ENCODE peak calls at places on chromosome 10, in five cellular contexts. Y is IMR-90, J is neuronal stem cell, U is mesenchymal stem cell, Q is trophoblast cell. M is an unnamed sample.
A peak's percentile ranks its signal among the peaks of the same experiment; 100 is the strongest.

GRCh38 chr10:79292789-79293746 is 54.2 kb upstream of the PPIF start:
- DNase-seq in U (no peak), Y (no peak), Q (no peak), J (no peak), M (peak; percentile 61)

GRCh38 chr10:132461103-132461682 is 64.2 kb downstream of the PWWP2B start:
- DNase-seq in U (no peak), J (no peak), Q (no peak), Y (no peak), M (no peak)

GRCh38 chr10:99374972-99375371 is 45.8 kb downstream of the CNNM1 start:
- DNase-seq in U (no peak), J (no peak), Q (no peak), Y (no peak), M (no peak)

GRCh38 chr10:110209926-110210662 is 2.7 kb downstream of the MXI1 start:
- DNase-seq in J (no peak), U (peak; percentile 71), Y (peak; percentile 29), Q (peak; percentile 44), M (peak; percentile 47)

GRCh38 chr10:132252412-132252811 is 55.3 kb downstream of the STK32C start:
- DNase-seq in Q (no peak), Y (no peak), U (no peak), J (no peak), M (no peak)

GRCh38 chr10:12357525-12358151 is 8.3 kb downstream of the CAMK1D start:
- DNase-seq in Q (no peak), U (no peak), Y (no peak), J (no peak), M (no peak)

GRCh38 chr10:26621889-26622681 is 75.4 kb upstream of the PDSS1 start:
- DNase-seq in Y (peak; percentile 0), U (no peak), J (peak; percentile 6), Q (peak; percentile 13), M (peak; percentile 59)

GRCh38 chr10:97686301-97686961 is 610 bp downstream of the AVPI1 start:
- DNase-seq in Q (no peak), Y (no peak), J (no peak), U (no peak), M (no peak)

GRCh38 chr10:59708816-59709471 is 706 bp downstream of the SLC16A9 start:
- DNase-seq in Q (peak; percentile 1), Y (no peak), J (peak; percentile 21), U (peak; percentile 6), M (peak; percentile 53)

GRCh38 chr10:58943234-58943633 is 233.2 kb upstream of the PHYHIPL start:
- DNase-seq in J (no peak), Y (no peak), Q (no peak), U (no peak), M (no peak)

GRCh38 chr10:110609592-110609991 is 34.5 kb upstream of the RBM20 start:
- DNase-seq in J (no peak), Y (no peak), Q (no peak), U (no peak), M (no peak)

GRCh38 chr10:132904169-132904813 is 38.1 kb downstream of the CFAP46 start:
- DNase-seq in J (peak; percentile 11), Y (peak; percentile 24), Q (peak; percentile 4), U (peak; percentile 10), M (peak; percentile 64)

GRCh38 chr10:47295411-47295810 is 4.6 kb upstream of the GDF10 start:
- DNase-seq in Y (no peak), Q (no peak), U (no peak), J (no peak), M (no peak)

GRCh38 chr10:3065622-3066021 is 1.7 kb upstream of the PFKP start:
- DNase-seq in U (no peak), J (no peak), Q (no peak), Y (no peak), M (no peak)

GRCh38 chr10:3066317-3066931 is 924 bp upstream of the PFKP start:
- DNase-seq in J (no peak), Q (no peak), U (no peak), Y (no peak), M (no peak)

GRCh38 chr10:3067859-3068179 is 471 bp downstream of the PFKP start:
- DNase-seq in Y (no peak), U (peak; percentile 31), Q (no peak), J (no peak), M (no peak)

GRCh38 chr10:3068201-3068967 is 1.0 kb downstream of the PFKP start:
- DNase-seq in Q (peak; percentile 54), U (peak; percentile 80), J (no peak), Y (peak; percentile 54), M (no peak)

GRCh38 chr10:3067045-3067858 is at the start of gene PFKP:
- DNase-seq in U (peak; percentile 24), Q (no peak), Y (no peak), J (no peak), M (peak; percentile 61)
- H3K9ac ChIP-seq in U (peak within 1 kb of the TSS; percentile 84), Q (peak within 1 kb of the TSS; percentile 93), Y (peak within 1 kb of the TSS; percentile 95), J (peak within 1 kb of the TSS; percentile 90), M (peak within 1 kb of the TSS; percentile 60)

DNA sequence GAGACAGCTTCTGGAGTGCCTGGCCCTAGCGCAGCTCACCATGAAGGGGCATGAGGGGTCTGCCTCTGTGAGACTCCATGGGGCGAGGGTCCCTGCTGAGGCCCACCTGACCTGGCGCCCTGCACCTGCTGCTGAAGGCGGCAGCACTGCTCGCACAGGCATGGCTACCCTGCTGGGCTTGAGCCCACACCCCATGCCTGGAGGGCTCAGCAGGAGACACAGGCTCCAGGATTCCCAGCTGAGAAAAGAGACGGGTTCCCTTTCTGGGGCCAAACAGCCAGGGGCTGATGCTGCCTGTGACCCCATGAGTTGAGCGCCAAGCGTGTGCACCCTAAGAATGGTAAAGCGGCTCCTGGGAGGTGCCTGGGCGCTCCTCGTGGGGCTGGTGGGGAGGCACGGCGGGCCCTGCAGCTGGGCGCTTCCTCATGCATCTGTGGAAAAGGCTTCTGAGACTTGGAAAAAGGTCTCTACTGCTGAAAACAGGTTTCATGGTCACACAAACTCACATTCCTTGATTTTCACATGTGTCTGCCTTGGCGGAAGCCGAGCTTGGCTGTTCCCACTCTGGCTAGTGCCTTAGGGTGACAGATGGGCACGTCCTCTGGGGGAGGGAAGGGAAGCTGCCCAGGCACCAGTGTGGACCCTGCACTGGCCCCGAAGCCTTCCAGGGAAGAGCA is 233.5 kb downstream of the ZMYND11 start:
- DNase-seq in U (no peak), J (no peak), Q (no peak), Y (no peak), M (no peak)
- H2BK5ac ChIP-seq in U (no peak overlapping the region), J (no peak overlapping the region), Q (peak overlapping the region; percentile 67), Y (no peak overlapping the region), M (no peak overlapping the region)

GRCh38 chr10:34314457-34314856 is 500.6 kb downstream of the PARD3 start:
- DNase-seq in Q (peak; percentile 29), J (no peak), U (no peak), Y (no peak), M (no peak)

GRCh38 chr10:34323197-34323596 is 491.9 kb downstream of the PARD3 start:
- DNase-seq in Y (peak; percentile 50), J (no peak), Q (no peak), U (peak; percentile 7), M (no peak)

GRCh38 chr10:34316154-34316553 is 498.9 kb downstream of the PARD3 start:
- DNase-seq in J (no peak), U (no peak), Q (no peak), Y (no peak), M (no peak)

GRCh38 chr10:34320265-34320664 is 494.8 kb downstream of the PARD3 start:
- DNase-seq in U (peak; percentile 18), Y (no peak), Q (no peak), J (no peak), M (no peak)

GRCh38 chr10:34319197-34319846 is 495.8 kb downstream of the PARD3 start:
- DNase-seq in Q (peak; percentile 82), J (no peak), U (peak; percentile 95), Y (peak; percentile 97), M (no peak)
- H3K4me2 ChIP-seq in Q (no peak overlapping the region), J (no peak overlapping the region), U (no peak overlapping the region), Y (peak overlapping the region; percentile 16), M (no peak overlapping the region)

GRCh38 chr10:104081998-104082397 is 3.7 kb downstream of the COL17A1 start:
- DNase-seq in U (no peak), J (no peak), Q (peak; percentile 92), Y (no peak), M (no peak)

GRCh38 chr10:104085801-104086400 is at the start of gene COL17A1:
- DNase-seq in U (no peak), Q (no peak), Y (no peak), J (no peak), M (no peak)

GRCh38 chr10:104088239-104088638 is 2.6 kb upstream of the COL17A1 start:
- DNase-seq in Q (no peak), U (no peak), Y (no peak), J (no peak), M (no peak)

GRCh38 chr10:104080762-104081161 is 4.9 kb downstream of the COL17A1 start:
- DNase-seq in Y (peak; percentile 26), J (peak; percentile 47), Q (no peak), U (peak; percentile 12), M (no peak)

DNA sequence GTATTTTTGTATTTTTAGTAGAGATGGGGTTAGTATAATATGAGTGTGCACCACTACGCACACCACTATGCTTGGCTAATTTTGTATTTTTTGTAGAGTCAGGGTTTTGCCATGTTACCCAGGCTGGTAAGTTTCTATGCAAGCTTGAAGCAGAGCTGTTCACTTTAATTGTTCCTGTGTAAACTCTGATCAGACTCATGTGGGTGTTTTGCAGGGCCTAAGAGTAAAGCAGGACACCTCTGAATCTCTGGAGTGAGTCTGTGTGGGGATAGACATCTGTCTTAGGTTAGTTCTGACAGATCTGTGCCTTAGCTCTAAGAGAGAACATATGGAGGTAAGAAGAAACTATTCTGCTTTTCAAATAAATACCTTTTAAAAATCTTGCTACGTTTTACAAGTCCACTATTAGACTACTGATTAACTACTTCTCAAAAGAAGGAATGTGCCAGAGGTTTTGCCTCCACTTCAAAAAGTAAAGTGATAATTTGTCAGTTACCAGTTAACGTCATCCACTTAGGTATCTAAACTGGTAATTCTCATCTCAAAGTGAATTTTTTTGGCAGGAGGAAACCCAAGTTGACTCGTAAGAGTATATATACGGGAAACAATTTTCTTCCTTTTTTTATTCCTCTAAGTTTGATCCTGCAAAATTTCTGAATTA is 1.1 kb downstream of the COL17A1 start:
- DNase-seq in Y (no peak), Q (no peak), U (no peak), J (no peak), M (no peak)
- H3K9ac ChIP-seq in Y (no peak overlapping the region), Q (no peak overlapping the region), U (no peak overlapping the region), J (no peak overlapping the region), M (no peak overlapping the region)

DNA sequence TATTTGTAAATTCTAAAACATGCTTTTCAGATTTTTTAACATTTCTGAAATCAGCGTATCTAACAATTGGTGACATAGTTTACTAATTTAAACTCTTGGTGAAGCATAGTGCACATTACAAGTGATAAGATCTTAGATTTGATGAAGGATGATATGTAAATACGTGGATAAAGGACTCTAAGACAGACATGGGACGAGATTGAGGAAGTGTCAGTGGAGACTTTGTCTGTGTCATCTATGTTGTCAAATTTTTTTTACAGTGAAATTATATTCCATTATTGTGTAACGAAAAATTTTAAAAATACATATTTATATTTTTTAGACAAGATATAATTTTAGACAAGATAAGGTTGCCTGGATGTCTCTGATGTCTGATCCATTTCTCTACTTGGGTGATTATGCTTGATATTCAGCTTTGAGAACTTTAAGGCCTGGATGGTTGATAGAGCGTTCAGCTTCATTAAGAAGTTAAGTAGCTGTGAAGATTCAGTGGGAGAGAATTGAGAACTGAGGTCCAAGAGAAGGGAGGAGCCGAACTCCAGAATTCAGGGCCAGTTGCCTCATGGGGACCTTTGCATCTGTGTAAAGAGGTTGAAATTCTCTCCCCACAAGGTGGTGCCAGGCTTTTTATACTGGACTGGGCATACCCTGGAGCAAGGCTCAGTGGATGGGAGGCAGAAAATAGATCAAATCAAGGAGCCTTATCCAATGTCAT is 62.7 kb downstream of the KAT6B start:
- DNase-seq in J (no peak), Q (no peak), Y (no peak), U (no peak), M (no peak)
- H2BK5ac ChIP-seq in J (no peak overlapping the region), Q (no peak overlapping the region), Y (no peak overlapping the region), U (no peak overlapping the region), M (no peak overlapping the region)

GRCh38 chr10:7406712-7407333 is 4.0 kb downstream of the SFMBT2 start:
- DNase-seq in J (no peak), U (peak; percentile 33), Q (no peak), Y (no peak), M (no peak)
- H3K4me2 ChIP-seq in J (peak overlapping the region; percentile 99), U (no peak overlapping the region), Q (peak overlapping the region; percentile 87), Y (no peak overlapping the region), M (peak overlapping the region; percentile 74)

M was measured in H9.